ENCODE peak calls at places on chromosomes 6 and 20, in six cellular contexts. T is nephron progenitor cell; K is spleen; U is upper lobe of right lung; F is heart right ventricle; H is activated CD8-positive, alpha-beta T cell treated with anti-CD3 and anti-CD28 coated beads for 36 hours. R is an unnamed sample.

GRCh38 chr6:7535498-7535897 is 6.0 kb upstream of the DSP start:
- DNase-seq in U (no peak), H (no peak), K (no peak), F (no peak), T (no peak), R (no peak)

GRCh38 chr20:12177657-12178293 is 260.1 kb downstream of the BTBD3 start:
- DNase-seq in F (no peak), K (no peak), H (no peak), U (no peak), T (no peak), R (no peak)

GRCh38 chr20:631091-631490 is 21.0 kb upstream of the TCF15 start:
- DNase-seq in F (no peak), U (no peak), K (no peak), T (no peak), H (no peak), R (no peak)

GRCh38 chr20:58570181-58570859 is 55.1 kb upstream of the APCDD1L start:
- DNase-seq in T (no peak), H (no peak), U (no peak), K (peak; percentile 16), F (no peak), R (no peak)

GRCh38 chr6:27478706-27479318 is 5.9 kb upstream of the ZNF184 start:
- DNase-seq in H (peak; percentile 94), K (peak; percentile 92), U (peak; percentile 92), T (peak; percentile 81), F (peak; percentile 84), R (peak; percentile 58)

GRCh38 chr6:108677894-108678293 is 117.2 kb downstream of the FOXO3 start:
- DNase-seq in H (no peak), U (no peak), K (no peak), T (no peak), F (no peak), R (no peak)

GRCh38 chr6:33211666-33212422 is 3.5 kb downstream of the RING1 start:
- DNase-seq in H (no peak), T (no peak), F (no peak), K (peak; percentile 69), U (no peak), R (peak; percentile 11)

GRCh38 chr6:28980797-28981390 is 24.2 kb downstream of the ZNF311 start:
- DNase-seq in H (peak; percentile 83), T (peak; percentile 73), F (no peak), U (no peak), K (peak; percentile 76), R (peak; percentile 66)

GRCh38 chr20:1242530-1242929 is 16.7 kb downstream of the RAD21L1 start:
- DNase-seq in F (no peak), U (no peak), K (no peak), T (no peak), H (no peak), R (no peak)

GRCh38 chr6:36289281-36290018 is 19.6 kb downstream of the PNPLA1 start:
- DNase-seq in T (no peak), K (no peak), U (no peak), F (no peak), H (no peak), R (no peak)

GRCh38 chr20:19269737-19270325 is 57.4 kb downstream of the SLC24A3 start:
- DNase-seq in U (no peak), T (no peak), F (no peak), K (no peak), H (no peak), R (no peak)

GRCh38 chr6:90045535-90045934 is 151.3 kb downstream of the GJA10 start:
- DNase-seq in U (no peak), K (no peak), T (no peak), F (no peak), H (no peak), R (no peak)

GRCh38 chr6:115544765-115545409 is 515.8 kb downstream of the FRK start:
- DNase-seq in H (no peak), U (peak; percentile 38), K (peak; percentile 36), T (no peak), F (no peak), R (no peak)

GRCh38 chr6:115539531-115539930 is 521.2 kb downstream of the FRK start:
- DNase-seq in H (no peak), T (no peak), F (no peak), K (no peak), U (no peak), R (no peak)

GRCh38 chr6:115540077-115540869 is 520.4 kb downstream of the FRK start:
- DNase-seq in U (no peak), F (no peak), H (no peak), T (no peak), K (no peak), R (no peak)

GRCh38 chr6:115545410-115545986 is 515.2 kb downstream of the FRK start:
- DNase-seq in F (peak; percentile 16), U (no peak), K (no peak), H (no peak), T (peak; percentile 40), R (no peak)
- TF ChIP-seq CTCF in F (peak; percentile 36), U (no peak), K (no peak), H (no peak), T (peak; percentile 44), R (peak; percentile 13)

DNA sequence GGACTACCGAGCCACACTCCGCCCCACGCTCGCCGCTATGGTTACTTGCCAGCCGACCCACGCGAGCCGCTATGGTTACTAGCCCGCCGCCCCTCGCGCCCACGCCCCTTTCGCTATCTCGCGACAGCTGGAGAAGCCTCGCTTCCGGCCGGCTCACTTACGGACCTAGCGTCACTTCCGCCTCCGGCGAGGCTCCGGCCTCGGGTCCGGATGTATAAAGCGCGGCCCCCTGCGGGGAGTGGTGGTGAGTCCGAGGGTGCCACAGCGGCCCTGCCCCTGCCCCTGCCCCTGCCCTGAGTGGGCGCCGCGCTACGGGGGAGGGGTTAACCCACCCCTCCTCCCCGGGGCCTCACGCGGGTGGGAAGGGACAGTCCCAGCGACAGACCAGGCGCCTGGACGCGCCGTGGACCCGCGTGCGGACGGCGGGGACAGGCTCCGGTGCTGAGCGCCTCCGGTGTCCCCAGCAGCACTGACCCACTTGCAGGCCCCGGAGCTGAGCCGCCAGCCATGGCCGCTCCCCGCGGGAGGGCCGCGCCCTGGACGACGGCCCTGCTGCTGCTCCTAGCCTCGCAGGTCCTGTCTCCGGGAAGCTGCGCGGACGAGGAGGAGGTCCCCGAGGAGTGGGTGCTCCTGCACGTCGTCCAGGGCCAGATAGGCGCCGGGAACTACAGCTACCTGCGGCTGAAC is at the start of the genes C6orf120 and WDR27:
- DNase-seq in U (peak; percentile 99), T (peak; percentile 94), K (peak; percentile 99), H (peak; percentile 98), F (peak; percentile 97), R (peak; percentile 96)
- TF ChIP-seq CTCF in U (no peak), T (no peak), K (peak; percentile 32), H (no peak), F (no peak), R (no peak)

GRCh38 chr20:39829255-39829654 is 859.8 kb downstream of the MAFB start:
- DNase-seq in T (peak; percentile 47), F (peak; percentile 18), H (peak; percentile 3), U (no peak), K (no peak), R (no peak)
- TF ChIP-seq CTCF in T (peak; percentile 55), F (peak; percentile 30), H (no peak), U (peak; percentile 26), K (no peak), R (peak; percentile 44)

DNA sequence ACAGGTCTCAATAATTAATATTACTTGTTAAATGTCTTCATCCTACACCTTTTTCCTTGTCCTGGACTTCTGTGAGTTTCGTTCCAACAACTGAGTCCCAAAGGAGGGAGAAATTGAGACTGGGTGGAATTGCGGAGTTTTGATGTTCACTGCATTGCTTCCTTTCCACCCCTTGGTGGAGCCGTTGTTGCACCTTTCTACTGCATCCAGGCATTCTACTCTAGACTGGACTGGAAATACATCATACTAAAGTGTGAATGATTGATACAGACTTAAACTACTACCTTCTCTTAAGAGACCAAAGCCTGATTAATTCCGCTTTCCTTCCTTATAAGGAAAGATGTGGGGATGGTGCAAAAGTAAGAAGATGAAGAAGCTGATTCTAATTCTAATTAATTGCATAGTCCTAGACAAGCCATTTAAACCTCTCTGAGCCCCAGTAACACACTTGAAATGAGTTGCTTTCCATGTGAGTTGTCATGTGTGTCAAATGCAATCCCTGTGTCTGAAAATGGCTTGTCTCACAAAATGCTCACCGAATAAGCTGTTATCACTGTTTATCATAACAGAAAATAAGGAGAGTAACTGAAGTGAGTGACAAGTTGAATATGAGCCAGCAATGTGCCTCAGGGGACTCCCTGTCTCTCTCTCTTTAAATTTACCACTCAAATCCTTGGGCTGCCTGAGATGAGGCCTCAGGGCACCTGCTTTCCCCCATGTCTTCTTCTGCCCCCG is 338.3 kb upstream of the CHD6 start:
- DNase-seq in F (no peak), K (no peak), H (no peak), U (no peak), T (peak; percentile 19), R (no peak)
- TF ChIP-seq CTCF in F (peak; percentile 48), K (peak; percentile 36), H (no peak), U (peak; percentile 45), T (peak; percentile 53), R (peak; percentile 50)